ENCODE peak calls at places on chromosomes 13 and 19, in six cellular contexts. V is heart right ventricle, B is HepG2, A is aorta, S is cardiac muscle cell, F is Peyer's patch. X is an unnamed sample.

GRCh38 chr13:102726430-102726829 is 31.6 kb upstream of the METTL21C start:
- DNase-seq in S (no peak), F (no peak), B (peak), V (no peak), A (no peak), X (no peak)

GRCh38 chr13:31998131-31998530 is 33.4 kb upstream of the FRY start:
- DNase-seq in B (no peak), V (peak), F (no peak), A (no peak), S (no peak), X (no peak)

GRCh38 chr19:2503521-2504109 is 27.7 kb downstream of the GADD45B start:
- DNase-seq in V (no peak), A (no peak), B (no peak), S (peak), F (no peak), X (no peak)

GRCh38 chr19:7602240-7602934 is 6.7 kb downstream of the CAMSAP3 start:
- DNase-seq in F (no peak), V (no peak), S (no peak), B (no peak), A (no peak), X (peak)

GRCh38 chr19:11814707-11815050 is 606 bp downstream of the ZNF440 start:
- DNase-seq in S (peak), V (no peak), A (no peak), F (no peak), B (no peak), X (peak)

GRCh38 chr13:37640499-37640898 is 41.9 kb upstream of the POSTN start:
- DNase-seq in F (no peak), V (no peak), S (peak), B (no peak), A (no peak), X (peak)

GRCh38 chr13:44575741-44576395 is at the start of gene TSC22D1:
- DNase-seq in S (peak), B (no peak), V (peak), F (peak), A (peak), X (peak)

GRCh38 chr19:7534531-7534980 is 961 bp upstream of the PNPLA6 start:
- DNase-seq in A (peak), V (no peak), B (peak), S (peak), F (peak), X (peak)

GRCh38 chr19:33499671-33500506 is 21.7 kb downstream of the PEPD start:
- DNase-seq in A (peak), B (no peak), V (no peak), F (no peak), S (no peak), X (no peak)

GRCh38 chr13:30652746-30653145 is 35.0 kb downstream of the USPL1 start:
- DNase-seq in S (no peak), F (no peak), V (no peak), A (no peak), B (no peak), X (no peak)

GRCh38 chr19:4585556-4585955 is 26.1 kb upstream of the SEMA6B start:
- DNase-seq in B (no peak), F (no peak), V (no peak), S (no peak), A (no peak), X (no peak)

GRCh38 chr19:55041627-55042343 is 3.7 kb upstream of the GP6 start:
- DNase-seq in A (no peak), F (no peak), B (no peak), V (no peak), S (no peak), X (no peak)

GRCh38 chr13:79995334-79995733 is 345.6 kb downstream of the SPRY2 start:
- DNase-seq in B (no peak), A (no peak), S (no peak), F (no peak), V (no peak), X (no peak)

GRCh38 chr13:52130641-52131040 is 1.8 kb upstream of the NEK5 start:
- DNase-seq in F (no peak), V (no peak), S (no peak), B (no peak), A (no peak), X (no peak)

GRCh38 chr19:29665215-29665825 is at the start of gene PLEKHF1:
- DNase-seq in S (peak), F (peak), V (peak), B (peak), A (peak), X (peak)

GRCh38 chr19:40280608-40281221 is 4.4 kb downstream of the AKT2 start:
- DNase-seq in V (no peak), F (peak), A (peak), S (no peak), B (no peak), X (peak)

GRCh38 chr13:101492251-101492910 is 39.9 kb downstream of the ITGBL1 start:
- DNase-seq in V (no peak), F (no peak), S (no peak), A (no peak), B (no peak), X (no peak)

GRCh38 chr19:44575116-44575700 is 38.2 kb upstream of the IGSF23 start:
- DNase-seq in A (no peak), F (no peak), S (no peak), B (no peak), V (no peak), X (no peak)

GRCh38 chr13:58542530-58542929 is 911.0 kb downstream of the PCDH17 start:
- DNase-seq in S (no peak), F (no peak), A (no peak), B (no peak), V (no peak), X (no peak)

GRCh38 chr19:55549500-55550320 is 4.4 kb upstream of the SBK3 start:
- DNase-seq in B (peak), F (no peak), A (no peak), S (no peak), V (no peak), X (peak)

GRCh38 chr13:73718248-73718647 is 416.0 kb downstream of the KLF12 start:
- DNase-seq in B (no peak), V (no peak), S (no peak), A (no peak), F (no peak), X (no peak)

GRCh38 chr13:32647926-32648325 is 61.7 kb downstream of the PDS5B start:
- DNase-seq in B (no peak), V (no peak), S (no peak), A (no peak), F (peak), X (no peak)

GRCh38 chr13:97911311-97912138 is 42.0 kb upstream of the IPO5 start:
- DNase-seq in S (no peak), A (no peak), F (no peak), V (no peak), B (peak), X (peak)

GRCh38 chr13:44306401-44307192 is 67.0 kb upstream of the SERP2 start:
- DNase-seq in B (no peak), F (peak), V (peak), A (peak), S (peak), X (no peak)

GRCh38 chr19:15300533-15301194 is 31.7 kb downstream of the BRD4 start:
- DNase-seq in B (no peak), S (no peak), A (no peak), V (no peak), F (no peak), X (no peak)

GRCh38 chr19:33864311-33864850 is 67.7 kb downstream of the KCTD15 start:
- DNase-seq in F (no peak), V (no peak), B (no peak), A (no peak), S (no peak), X (no peak)

GRCh38 chr19:29771708-29772415 is 39.9 kb upstream of the CCNE1 start:
- DNase-seq in A (no peak), F (peak), B (peak), S (peak), V (peak), X (peak)

GRCh38 chr19:1068111-1069001 is 1.4 kb downstream of the ARHGAP45 start:
- DNase-seq in B (no peak), F (peak), A (peak), S (no peak), V (peak), X (peak)
- H3K27ac ChIP-seq in B (no peak), F (peak), A (no peak), S (no peak), V (no peak), X (no peak)

GRCh38 chr19:17610384-17610783 is 54.9 kb downstream of the COLGALT1 start:
- DNase-seq in A (no peak), S (no peak), B (peak), F (no peak), V (no peak), X (no peak)
- H3K27ac ChIP-seq in A (no peak), S (no peak), B (no peak), F (no peak), V (no peak), X (no peak)

GRCh38 chr13:29583073-29583785 is 12.3 kb downstream of the SLC7A1 start:
- DNase-seq in F (no peak), A (no peak), S (no peak), B (no peak), V (no peak), X (no peak)
- H3K27ac ChIP-seq in F (no peak), A (no peak), S (no peak), B (no peak), V (no peak), X (no peak)

DNA sequence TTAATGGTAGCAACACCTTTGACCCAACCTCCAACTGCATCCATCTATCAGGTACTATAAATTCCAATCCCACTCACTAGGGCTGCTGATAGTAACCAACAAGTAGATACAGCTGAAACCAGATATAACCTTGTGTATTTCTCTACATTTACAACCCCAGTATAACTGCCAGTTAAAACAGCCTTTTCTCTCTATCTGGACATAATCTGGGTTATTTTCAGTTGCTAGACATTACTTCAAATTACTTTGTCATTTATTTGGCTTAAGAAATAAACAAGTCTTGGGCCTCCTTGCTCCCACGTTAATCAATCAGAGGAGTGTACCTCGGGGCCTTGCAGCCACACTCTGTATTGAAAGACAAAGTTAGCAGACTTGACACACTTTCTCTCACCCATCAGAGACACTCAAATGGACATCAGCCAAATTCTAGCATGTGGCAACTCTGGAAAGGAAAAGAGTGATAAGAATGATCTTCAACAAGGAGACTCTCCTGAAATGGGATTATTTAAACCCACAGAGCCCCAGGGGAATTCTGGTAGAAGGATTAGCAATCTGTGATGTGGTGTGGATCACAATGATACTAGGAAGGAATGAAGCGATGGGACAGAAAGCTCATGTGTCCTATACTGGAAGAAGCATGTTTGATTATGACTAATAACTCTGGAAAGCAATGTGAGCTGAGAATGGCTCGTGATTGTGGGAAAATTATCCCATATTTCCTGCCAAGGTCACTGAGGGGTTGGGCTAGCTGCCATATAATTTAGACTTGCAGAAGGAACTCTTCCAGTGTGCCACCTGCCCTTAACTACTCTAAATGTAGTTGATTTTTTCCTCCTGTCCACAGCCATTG is 157.5 kb downstream of the FLT1 start:
- DNase-seq in B (no peak), S (no peak), V (no peak), A (no peak), F (no peak), X (no peak)
- H3K27ac ChIP-seq in B (no peak), S (peak), V (peak), A (no peak), F (no peak), X (no peak)

DNA sequence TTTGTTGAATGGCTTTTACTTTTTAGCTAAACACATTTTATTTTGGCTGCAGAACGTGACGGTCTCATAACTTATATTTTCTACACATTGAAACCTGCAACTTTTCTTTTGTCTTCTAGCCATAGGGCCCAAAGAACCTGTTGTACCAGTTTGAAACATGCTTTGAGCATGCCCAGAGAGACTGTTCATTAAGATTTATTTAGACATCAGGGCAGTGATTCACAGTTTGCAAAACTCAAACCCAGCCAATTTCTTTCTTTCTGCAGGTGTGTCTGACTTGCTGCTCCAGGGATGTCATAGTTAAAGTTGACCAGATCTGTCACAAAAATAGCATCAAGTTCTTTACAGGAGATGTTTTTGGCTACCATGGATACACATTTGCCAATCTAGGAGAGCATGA is 22.0 kb downstream of the SAE1 start:
- DNase-seq in B (no peak), F (no peak), S (no peak), A (no peak), V (no peak), X (peak)
- H3K27ac ChIP-seq in B (no peak), F (no peak), S (peak), A (no peak), V (no peak), X (peak)

GRCh38 chr13:29452773-29453574 is 142.5 kb downstream of the SLC7A1 start:
- DNase-seq in S (no peak), F (no peak), A (no peak), V (no peak), B (no peak), X (no peak)
- H3K27ac ChIP-seq in S (peak), F (no peak), A (no peak), V (no peak), B (no peak), X (no peak)

DNA sequence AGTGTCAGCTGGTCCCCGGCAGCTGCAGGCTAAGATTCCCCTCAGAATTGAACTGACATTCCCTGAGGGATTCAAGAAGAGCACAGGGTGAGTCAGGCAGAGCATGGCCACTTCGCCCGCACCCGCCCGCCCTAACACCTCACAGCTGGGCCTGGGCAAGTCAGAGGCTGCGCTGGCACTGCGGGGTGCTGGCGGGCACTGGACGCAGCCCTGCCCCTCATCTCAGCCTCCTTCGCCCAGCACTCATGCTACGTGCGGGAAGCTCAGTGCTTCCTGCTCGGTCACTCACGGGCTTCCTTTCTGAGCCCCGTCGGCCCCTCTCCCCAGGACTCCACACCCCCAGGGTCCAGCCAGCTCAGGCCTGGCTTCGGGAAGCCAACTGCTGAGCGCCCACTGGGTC is 56.9 kb downstream of the MLLT1 start:
- DNase-seq in F (no peak), B (no peak), A (no peak), S (no peak), V (no peak), X (no peak)
- H3K27ac ChIP-seq in F (no peak), B (no peak), A (no peak), S (peak), V (no peak), X (peak)